ENCODE peak calls at places on chromosomes 6 and 20, in five cellular contexts. M, B, Z, L and J are unnamed samples.

GRCh38 chr20:63891061-63892002 is 3.6 kb upstream of the DNAJC5 start:
- DNase-seq in B (no peak), M (no peak), L (no peak), Z (no peak), J (no peak)

GRCh38 chr20:11378252-11378651 is 539.4 kb upstream of the BTBD3 start:
- DNase-seq in Z (no peak), B (no peak), L (no peak), M (peak), J (no peak)

GRCh38 chr6:80540700-80541099 is 434.2 kb downstream of the BCKDHB start:
- DNase-seq in B (no peak), L (no peak), Z (no peak), M (no peak), J (peak)

GRCh38 chr6:32183483-32184083 is 470 bp downstream of the AGER start:
- DNase-seq in L (no peak), B (no peak), Z (no peak), M (no peak), J (no peak)

GRCh38 chr6:159082039-159082815 is 37.4 kb upstream of the TAGAP start:
- DNase-seq in Z (no peak), M (no peak), L (no peak), B (no peak), J (no peak)

GRCh38 chr6:169619650-169620049 is 82.2 kb downstream of the WDR27 start:
- DNase-seq in M (no peak), L (no peak), B (no peak), Z (peak), J (peak)

GRCh38 chr6:100514603-100515002 is 49.9 kb upstream of the SIM1 start:
- DNase-seq in B (no peak), M (no peak), Z (no peak), L (no peak), J (no peak)

GRCh38 chr20:34235875-34236274 is 5.3 kb upstream of the ASIP start:
- DNase-seq in M (no peak), L (no peak), Z (no peak), B (no peak), J (no peak)

GRCh38 chr20:33233129-33233774 is 2.5 kb upstream of the BPIFA1 start:
- DNase-seq in M (peak), B (no peak), Z (no peak), L (no peak), J (no peak)

GRCh38 chr6:43917878-43918382 is 147.9 kb downstream of the VEGFA start:
- DNase-seq in M (no peak), L (no peak), B (no peak), Z (peak), J (peak)

GRCh38 chr6:38065734-38066133 is 246.2 kb downstream of the ZFAND3 start:
- DNase-seq in M (no peak), Z (no peak), L (no peak), B (no peak), J (no peak)

GRCh38 chr6:114747995-114748625 is 405.3 kb upstream of the HS3ST5 start:
- DNase-seq in B (no peak), M (peak), L (peak), Z (peak), J (peak)

GRCh38 chr6:25652007-25652515 is at the start of gene SCGN:
- DNase-seq in Z (peak), L (no peak), B (peak), M (peak), J (peak)

GRCh38 chr20:2865630-2866029 is 7.7 kb upstream of the PTPRA start:
- DNase-seq in Z (no peak), L (peak), B (no peak), M (peak), J (no peak)